ENCODE peak calls at places on chromosomes 16 and 17, in four cellular contexts. J, H, X and D are unnamed samples.

GRCh38 chr17:41334385-41334784 is 16.2 kb downstream of the KRT33A start:
- DNase-seq in J (no peak), X (peak; percentile 7), H (no peak), D (no peak)

GRCh38 chr17:17044846-17045561 is 2.7 kb downstream of the MPRIP start:
- DNase-seq in J (no peak), X (peak; percentile 35), H (no peak), D (peak; percentile 49)

GRCh38 chr16:57640612-57641011 is 12.2 kb downstream of the ADGRG1 start:
- DNase-seq in J (no peak), X (no peak), H (no peak), D (no peak)

GRCh38 chr17:64504769-64505319 is 1.2 kb downstream of the DDX5 start:
- DNase-seq in H (peak; percentile 42), X (no peak), J (no peak), D (no peak)

GRCh38 chr17:63996430-63997182 is 1.5 kb upstream of the PRR29 start:
- DNase-seq in X (no peak), H (no peak), J (no peak), D (no peak)

GRCh38 chr17:56948491-56948890 is 12.4 kb downstream of the COIL start:
- DNase-seq in X (no peak), J (no peak), H (no peak), D (no peak)

GRCh38 chr16:56288019-56288418 is 96.7 kb downstream of the GNAO1 start:
- DNase-seq in H (no peak), J (no peak), X (no peak), D (no peak)

GRCh38 chr16:2194166-2194834 is 2.1 kb downstream of the CASKIN1 start:
- DNase-seq in J (no peak), X (no peak), H (no peak), D (no peak)

GRCh38 chr17:44004077-44004760 is at the start of gene NAGS:
- DNase-seq in J (peak; percentile 58), X (no peak), H (peak; percentile 67), D (peak; percentile 71)

GRCh38 chr17:72363336-72363620 is 242.5 kb downstream of the SOX9 start:
- DNase-seq in H (no peak), X (no peak), J (no peak), D (no peak)

GRCh38 chr17:32819035-32819434 is 57.9 kb downstream of the MYO1D start:
- DNase-seq in J (peak; percentile 25), X (no peak), H (no peak), D (no peak)

GRCh38 chr16:49563666-49564065 is 190.1 kb downstream of the C16orf78 start:
- DNase-seq in H (no peak), J (no peak), X (no peak), D (no peak)

GRCh38 chr17:55585629-55586028 is 74.4 kb upstream of the SMIM36 start:
- DNase-seq in H (no peak), X (no peak), J (no peak), D (no peak)

GRCh38 chr17:56756536-56756935 is 77.2 kb downstream of the C17orf67 start:
- DNase-seq in H (peak; percentile 24), J (no peak), X (no peak), D (no peak)

GRCh38 chr16:10767127-10767526 is 23.5 kb downstream of the NUBP1 start:
- DNase-seq in X (no peak), J (no peak), H (no peak), D (no peak)

GRCh38 chr17:67055041-67055443 is 10.7 kb downstream of the CACNG1 start:
- DNase-seq in X (no peak), J (no peak), H (no peak), D (no peak)

DNA sequence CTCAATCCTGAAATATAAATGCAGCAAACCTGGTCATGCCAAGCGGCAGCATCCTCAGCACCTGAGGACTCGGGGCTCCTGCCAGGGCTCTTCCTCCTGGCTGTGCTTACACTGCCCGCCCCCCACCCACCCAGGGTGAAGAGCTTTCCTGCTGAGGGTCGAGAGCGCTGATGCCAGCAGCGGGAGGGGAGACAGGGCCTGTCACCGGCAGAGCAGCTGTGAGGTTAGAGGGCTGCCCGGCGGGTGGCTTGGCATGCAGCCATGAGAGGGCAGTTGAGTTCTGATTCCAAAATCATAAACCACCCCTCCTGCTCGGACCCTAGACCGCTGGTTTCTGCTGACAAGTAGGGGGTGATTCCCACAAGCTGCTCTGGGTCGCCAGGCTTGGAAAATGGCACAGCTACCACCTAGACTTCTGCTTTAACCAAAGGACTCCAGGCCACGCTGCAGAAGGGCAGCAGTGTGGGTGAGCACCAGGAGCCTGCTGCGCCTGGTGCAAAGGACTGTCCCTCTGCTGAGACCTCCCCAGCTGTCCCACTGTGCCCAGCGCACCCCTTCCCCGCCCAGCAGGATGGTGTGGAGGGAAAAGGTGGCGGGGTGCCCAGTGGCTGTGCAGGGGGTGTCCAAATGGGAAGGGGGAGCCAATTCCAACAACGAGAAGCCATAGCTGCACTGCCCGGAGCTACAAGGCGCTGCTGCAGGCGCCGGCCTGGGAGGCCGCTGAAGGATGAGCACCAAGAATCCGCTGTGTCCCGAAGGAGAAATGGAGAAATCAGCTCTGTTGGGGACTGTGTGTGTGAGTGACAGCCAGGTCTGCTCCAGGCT is 26.6 kb downstream of the MXRA7 start:
- DNase-seq in X (no peak), J (no peak), H (no peak), D (no peak)
- TF ChIP-seq JUNB in X (no peak), J (no peak), H (no peak), D (no peak)

GRCh38 chr17:38853292-38854219 is at the start of gene RPL23:
- DNase-seq in H (peak; percentile 97), J (peak; percentile 85), X (peak; percentile 87), D (peak; percentile 99)
- TF ChIP-seq POLR2AphosphoS5 in H (peak; percentile 100), J (peak; percentile 99), X (peak; percentile 100), D (peak; percentile 99)

GRCh38 chr16:65700599-65700998 is 578.7 kb upstream of the CDH11 start:
- DNase-seq in H (no peak), J (no peak), X (no peak), D (no peak)
- H3K27ac ChIP-seq in H (no peak overlapping the region), J (no peak overlapping the region), X (no peak overlapping the region), D (no peak overlapping the region)

GRCh38 chr17:50090071-50090470 is 5.1 kb upstream of the PDK2 start:
- DNase-seq in X (no peak), H (no peak), J (no peak), D (no peak)

GRCh38 chr17:50090971-50091950 is 3.9 kb upstream of the PDK2 start:
- DNase-seq in J (no peak), H (no peak), X (no peak), D (no peak)

GRCh38 chr17:50088952-50089825 is 6.0 kb upstream of the PDK2 start:
- DNase-seq in J (no peak), H (no peak), X (no peak), D (no peak)

GRCh38 chr17:50087912-50088405 is 7.2 kb upstream of the PDK2 start:
- DNase-seq in X (no peak), H (no peak), J (no peak), D (no peak)

DNA sequence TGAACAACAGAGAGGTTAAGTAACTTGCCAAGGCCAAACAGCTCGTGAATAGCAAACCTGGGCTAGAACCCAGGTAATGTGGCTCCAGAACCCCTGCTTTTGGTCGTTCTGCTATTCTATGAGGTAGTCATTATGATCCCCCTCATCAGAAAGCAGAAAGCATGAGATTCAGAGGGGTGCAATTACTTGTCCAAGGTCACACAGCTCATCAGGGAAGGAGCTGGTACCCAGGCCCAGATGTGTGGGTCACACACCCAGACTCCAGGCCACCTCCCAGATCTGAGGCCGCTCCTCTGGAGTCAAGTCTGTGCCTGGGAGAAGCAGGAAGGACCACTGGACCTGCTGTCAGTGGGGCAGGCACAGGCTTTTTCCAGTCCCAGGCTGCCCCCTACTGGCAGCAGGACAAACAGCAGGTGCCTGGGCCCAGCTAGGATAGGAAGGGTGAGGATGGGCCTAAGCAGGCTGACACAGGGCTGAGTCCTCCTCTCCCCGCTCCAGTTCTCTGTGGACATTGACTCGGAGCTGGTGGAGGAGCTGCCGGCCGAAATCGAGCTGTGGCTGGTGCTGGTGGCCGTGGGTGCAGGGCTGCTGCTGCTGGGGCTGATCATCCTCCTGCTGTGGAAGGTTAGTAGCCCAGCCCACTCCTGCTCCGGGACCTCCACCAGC is 7.8 kb upstream of the PDK2 start:
- DNase-seq in X (no peak), J (peak; percentile 83), H (peak; percentile 66), D (peak; percentile 87)
- TF ChIP-seq JUNB in X (no peak), J (no peak), H (no peak), D (no peak)

DNA sequence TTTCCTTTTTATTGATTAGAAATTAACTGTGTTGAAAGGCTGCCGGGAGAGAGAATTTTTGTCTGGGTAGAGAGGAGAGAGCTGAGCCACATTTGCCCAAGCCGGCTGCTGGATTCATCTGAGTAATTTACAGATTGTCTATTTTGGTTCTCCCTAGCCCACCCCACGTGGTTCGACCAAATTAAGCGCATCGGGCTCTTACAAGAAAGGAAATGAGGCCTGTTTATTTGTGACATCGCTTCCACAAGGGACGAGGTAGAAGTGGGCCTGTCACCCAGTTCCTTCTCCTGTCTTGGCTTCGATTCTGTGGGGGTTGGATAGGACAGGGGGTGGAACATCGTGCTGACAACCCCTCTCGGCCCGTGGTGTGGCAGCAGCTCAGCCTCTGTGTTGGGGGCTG is 42.9 kb downstream of the SYT17 start:
- DNase-seq in J (no peak), X (peak; percentile 63), H (no peak), D (no peak)
- TF ChIP-seq POLR2AphosphoS5 in J (no peak), X (peak; percentile 76), H (no peak), D (no peak)

DNA sequence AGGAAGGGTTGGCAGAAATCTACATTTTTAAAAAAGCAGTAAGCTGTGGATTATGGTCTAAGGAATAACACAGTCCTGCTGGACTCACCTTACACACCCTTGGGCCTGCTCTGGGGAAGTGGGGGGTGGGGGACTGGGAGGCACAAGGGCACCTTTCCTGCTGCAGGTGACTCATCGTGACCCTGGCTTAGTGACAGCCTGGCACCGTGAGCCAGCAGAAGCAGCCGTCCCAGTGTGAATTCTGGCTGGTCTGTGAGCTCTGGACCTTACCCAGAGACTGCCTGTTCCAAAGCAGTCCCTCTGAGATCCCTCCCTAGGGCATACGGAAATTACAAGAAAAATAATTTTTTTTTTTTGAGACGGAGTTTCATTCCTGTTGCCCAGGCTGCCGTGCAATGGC is 4.2 kb upstream of the CRK start:
- DNase-seq in J (no peak), X (no peak), H (peak; percentile 45), D (no peak)
- H3K27ac ChIP-seq in J (no peak overlapping the region), X (no peak overlapping the region), H (no peak overlapping the region), D (no peak overlapping the region)

DNA sequence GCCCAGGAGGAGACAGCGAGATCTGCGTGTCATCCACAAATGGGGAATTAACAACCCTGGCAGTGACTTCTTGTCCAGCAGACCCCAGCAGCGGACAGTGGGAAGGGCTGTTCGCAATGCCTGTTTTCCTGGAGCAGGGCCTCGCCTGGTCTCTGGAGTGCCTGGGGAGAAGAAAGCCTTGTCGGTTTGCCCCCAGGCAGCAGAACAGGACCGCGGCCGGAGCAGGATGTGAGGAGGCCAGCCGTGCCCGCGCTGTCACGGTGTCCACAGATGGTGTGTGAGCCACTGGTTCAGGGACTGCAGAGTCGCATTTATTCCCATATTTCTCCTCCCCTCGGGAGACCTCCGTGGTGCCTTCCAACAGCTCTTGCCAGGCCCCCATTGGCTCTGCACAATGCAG is 68.5 kb upstream of the GSE1 start:
- DNase-seq in H (no peak), J (no peak), X (no peak), D (no peak)
- TF ChIP-seq JUNB in H (no peak), J (no peak), X (no peak), D (no peak)

DNA sequence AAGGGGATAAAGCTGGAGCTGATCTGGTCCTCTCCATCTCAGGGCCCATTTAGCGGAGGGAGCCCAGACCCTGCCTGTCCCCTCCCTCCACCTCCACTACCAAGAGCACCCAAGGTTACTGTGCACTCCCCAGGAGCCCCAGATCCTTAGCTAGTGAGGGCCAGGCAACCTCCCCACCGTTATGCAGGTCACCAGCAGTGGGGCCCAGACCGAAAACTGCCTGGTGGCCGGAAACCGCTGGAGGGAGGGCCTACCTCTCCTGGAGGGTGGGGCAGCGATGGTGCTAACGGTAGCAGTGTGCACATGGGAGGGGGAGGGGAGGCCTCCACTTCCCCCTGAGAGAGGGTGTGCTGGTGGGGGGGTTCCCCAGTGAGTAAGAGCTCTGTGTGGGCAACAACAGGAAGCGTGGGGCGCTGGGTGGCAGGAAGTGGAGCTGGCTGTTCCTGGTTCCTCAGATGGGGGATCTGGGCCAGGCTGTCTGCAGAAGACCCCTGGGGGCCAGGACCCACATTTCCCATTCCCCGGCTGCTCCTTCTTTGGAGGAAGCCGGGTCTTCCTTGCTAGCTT is 4.4 kb downstream of the FMNL1 start:
- DNase-seq in H (no peak), J (peak; percentile 86), X (peak; percentile 95), D (no peak)
- TF ChIP-seq POLR2AphosphoS5 in H (no peak), J (peak; percentile 72), X (peak; percentile 95), D (no peak)